ENCODE peak calls at places on chromosomes 6 and 20, in nine cellular contexts. J, I, X, D, E, N, M, U and Q are unnamed samples.

GRCh38 chr6:18055714-18056382 is 66.6 kb downstream of the NHLRC1 start:
- DNase-seq in X (no peak), I (no peak), J (no peak), E (no peak), D (no peak), U (no peak), M (no peak), N (no peak), Q (no peak)

GRCh38 chr20:10469599-10469998 is 34.5 kb downstream of the SLX4IP start:
- DNase-seq in E (peak), D (no peak), X (peak), N (no peak), U (peak), I (no peak), M (peak), J (no peak), Q (peak)

GRCh38 chr20:57888591-57888990 is 178.8 kb upstream of the PMEPA1 start:
- DNase-seq in I (no peak), D (no peak), U (no peak), X (no peak), J (no peak), N (no peak), E (no peak), M (no peak), Q (no peak)

GRCh38 chr20:19785886-19786285 is 27.8 kb downstream of the RIN2 start:
- DNase-seq in M (no peak), J (no peak), X (no peak), I (no peak), U (no peak), N (no peak), E (no peak), D (no peak), Q (no peak)

GRCh38 chr20:15387228-15387627 is 1049.8 kb upstream of the FLRT3 start:
- DNase-seq in U (no peak), D (no peak), E (no peak), I (no peak), X (no peak), J (no peak), M (no peak), N (no peak), Q (no peak)

GRCh38 chr20:32224463-32224862 is 16.8 kb downstream of the POFUT1 start:
- DNase-seq in N (no peak), X (no peak), D (no peak), I (no peak), U (no peak), M (no peak), J (no peak), E (no peak), Q (no peak)

GRCh38 chr6:37251211-37251610 is 6.4 kb upstream of the TBC1D22B start:
- DNase-seq in N (no peak), D (no peak), U (no peak), I (no peak), E (no peak), M (no peak), X (peak), J (no peak), Q (no peak)

GRCh38 chr6:75409928-75410327 is 83.7 kb downstream of the FILIP1 start:
- DNase-seq in J (no peak), X (peak), D (no peak), U (no peak), I (no peak), M (no peak), E (no peak), N (no peak), Q (no peak)

GRCh38 chr6:36104836-36105235 is 25.5 kb upstream of the MAPK13 start:
- DNase-seq in D (no peak), X (no peak), U (no peak), M (no peak), I (no peak), E (no peak), N (no peak), J (no peak), Q (no peak)